ENCODE peak calls at places on chromosomes 16 and 17, in four cellular contexts. U is NCI-H2081, Z is body of pancreas, F is NAMALWA. X is an unnamed sample.

GRCh38 chr16:79770244-79771064 is 169.9 kb upstream of the MAF start:
- DNase-seq in U (peak), F (peak), Z (peak), X (peak)

GRCh38 chr17:78883090-78883532 is 19.9 kb downstream of the CEP295NL start:
- DNase-seq in Z (peak), F (no peak), U (no peak), X (no peak)

GRCh38 chr16:89828870-89829629 is 775 bp downstream of the SPIRE2 start:
- DNase-seq in F (no peak), U (no peak), Z (no peak), X (no peak)

GRCh38 chr17:71304498-71305158 is 816.2 kb upstream of the SOX9 start:
- DNase-seq in F (peak), U (no peak), Z (no peak), X (no peak)

GRCh38 chr16:12225816-12226480 is 249.4 kb downstream of the SNX29 start:
- DNase-seq in U (no peak), Z (no peak), F (no peak), X (no peak)

GRCh38 chr16:57155702-57156350 is 30.0 kb downstream of the PSME3IP1 start:
- DNase-seq in Z (no peak), F (no peak), U (no peak), X (no peak)

GRCh38 chr17:18141210-18141803 is 32.8 kb downstream of the MYO15A start:
- DNase-seq in U (peak), F (peak), Z (peak), X (no peak)

GRCh38 chr16:4980691-4981090 is 22.6 kb downstream of the SEC14L5 start:
- DNase-seq in U (no peak), Z (no peak), F (no peak), X (no peak)

GRCh38 chr17:2814049-2814448 is 17.8 kb downstream of the RAP1GAP2 start:
- DNase-seq in Z (no peak), U (no peak), F (peak), X (no peak)

GRCh38 chr17:73089322-73089721 is 3.2 kb downstream of the SLC39A11 start:
- DNase-seq in Z (no peak), U (no peak), F (no peak), X (no peak)

GRCh38 chr16:733382-734207 is 6.7 kb downstream of the HAGHL start:
- DNase-seq in Z (no peak), U (no peak), F (no peak), X (no peak)

GRCh38 chr17:75854881-75855309 is 240 bp downstream of the WBP2 start:
- DNase-seq in F (no peak), U (no peak), Z (no peak), X (no peak)

GRCh38 chr16:67092227-67092626 is 17.5 kb upstream of the PHAF1 start:
- DNase-seq in F (no peak), Z (no peak), U (no peak), X (no peak)

GRCh38 chr17:40176409-40177110 is 710 bp upstream of the RAPGEFL1 start:
- DNase-seq in F (no peak), U (peak), Z (peak), X (no peak)

GRCh38 chr16:49127103-49127502 is 154.5 kb downstream of the CBLN1 start:
- DNase-seq in F (peak), U (no peak), Z (no peak), X (no peak)

X was measured in NCI-H2107.